ENCODE peak calls at places on chromosome 6, in seven cellular contexts. One of them, this sample, is unnamed.

GRCh38 chr6:227812-228338 is 64.4 kb upstream of the DUSP22 start:
- DNase-seq in GM23338: no peak
- DNase-seq in posterior cingulate gyrus: no peak
- DNase-seq in SJSA1: no peak
- DNase-seq in type B pancreatic cell: no peak
- DNase-seq in stimulated activated CD8-positive, alpha-beta memory T cell treated with anti-CD3 and anti-CD28 coated beads, Interleukin-15, amount 100 ng/mL, for 1 hour: no peak
- DNase-seq in GM04503: no peak
- DNase-seq in this sample: peak; percentile 25

GRCh38 chr6:144017167-144018094 is 9.4 kb upstream of the PLAGL1 start:
- DNase-seq in stimulated activated CD8-positive, alpha-beta memory T cell treated with anti-CD3 and anti-CD28 coated beads, Interleukin-15, amount 100 ng/mL, for 1 hour: no peak
- DNase-seq in GM04503: no peak
- DNase-seq in SJSA1: no peak
- DNase-seq in GM23338: no peak
- DNase-seq in posterior cingulate gyrus: no peak
- DNase-seq in type B pancreatic cell: no peak
- DNase-seq in this sample: no peak

GRCh38 chr6:135087803-135088202 is 33.2 kb upstream of the HBS1L start:
- DNase-seq in GM04503: no peak
- DNase-seq in type B pancreatic cell: no peak
- DNase-seq in GM23338: no peak
- DNase-seq in stimulated activated CD8-positive, alpha-beta memory T cell treated with anti-CD3 and anti-CD28 coated beads, Interleukin-15, amount 100 ng/mL, for 1 hour: no peak
- DNase-seq in posterior cingulate gyrus: no peak
- DNase-seq in SJSA1: no peak
- DNase-seq in this sample: no peak

GRCh38 chr6:155216312-155217028 is 47.3 kb upstream of the CLDN20 start:
- DNase-seq in type B pancreatic cell: no peak
- DNase-seq in GM23338: peak; percentile 41
- DNase-seq in GM04503: no peak
- DNase-seq in posterior cingulate gyrus: peak; percentile 91
- DNase-seq in SJSA1: no peak
- DNase-seq in stimulated activated CD8-positive, alpha-beta memory T cell treated with anti-CD3 and anti-CD28 coated beads, Interleukin-15, amount 100 ng/mL, for 1 hour: no peak
- DNase-seq in this sample: no peak

GRCh38 chr6:77683515-77683914 is 30.7 kb downstream of the MEI4 start:
- DNase-seq in stimulated activated CD8-positive, alpha-beta memory T cell treated with anti-CD3 and anti-CD28 coated beads, Interleukin-15, amount 100 ng/mL, for 1 hour: no peak
- DNase-seq in posterior cingulate gyrus: no peak
- DNase-seq in GM23338: no peak
- DNase-seq in SJSA1: no peak
- DNase-seq in GM04503: no peak
- DNase-seq in type B pancreatic cell: no peak
- DNase-seq in this sample: no peak

GRCh38 chr6:30964075-30964474 is 19.4 kb upstream of the MUC21 start:
- DNase-seq in SJSA1: no peak
- DNase-seq in posterior cingulate gyrus: no peak
- DNase-seq in type B pancreatic cell: no peak
- DNase-seq in GM23338: no peak
- DNase-seq in GM04503: no peak
- DNase-seq in stimulated activated CD8-positive, alpha-beta memory T cell treated with anti-CD3 and anti-CD28 coated beads, Interleukin-15, amount 100 ng/mL, for 1 hour: no peak
- DNase-seq in this sample: no peak

GRCh38 chr6:24568687-24569086 is 73.9 kb downstream of the ALDH5A1 start:
- DNase-seq in SJSA1: no peak
- DNase-seq in posterior cingulate gyrus: no peak
- DNase-seq in type B pancreatic cell: no peak
- DNase-seq in stimulated activated CD8-positive, alpha-beta memory T cell treated with anti-CD3 and anti-CD28 coated beads, Interleukin-15, amount 100 ng/mL, for 1 hour: no peak
- DNase-seq in GM04503: no peak
- DNase-seq in GM23338: no peak
- DNase-seq in this sample: no peak

GRCh38 chr6:63437058-63437457 is 117.3 kb upstream of the LGSN start:
- DNase-seq in stimulated activated CD8-positive, alpha-beta memory T cell treated with anti-CD3 and anti-CD28 coated beads, Interleukin-15, amount 100 ng/mL, for 1 hour: no peak
- DNase-seq in SJSA1: no peak
- DNase-seq in GM04503: no peak
- DNase-seq in GM23338: no peak
- DNase-seq in posterior cingulate gyrus: no peak
- DNase-seq in type B pancreatic cell: no peak
- DNase-seq in this sample: no peak

GRCh38 chr6:105257350-105257749 is 77.5 kb upstream of the POPDC3 start:
- DNase-seq in SJSA1: no peak
- DNase-seq in GM23338: no peak
- DNase-seq in GM04503: no peak
- DNase-seq in posterior cingulate gyrus: no peak
- DNase-seq in stimulated activated CD8-positive, alpha-beta memory T cell treated with anti-CD3 and anti-CD28 coated beads, Interleukin-15, amount 100 ng/mL, for 1 hour: no peak
- DNase-seq in type B pancreatic cell: no peak
- DNase-seq in this sample: no peak

GRCh38 chr6:33668914-33669313 is 42.6 kb downstream of the UQCC2 start:
- DNase-seq in type B pancreatic cell: no peak
- DNase-seq in posterior cingulate gyrus: no peak
- DNase-seq in GM23338: no peak
- DNase-seq in SJSA1: no peak
- DNase-seq in GM04503: no peak
- DNase-seq in stimulated activated CD8-positive, alpha-beta memory T cell treated with anti-CD3 and anti-CD28 coated beads, Interleukin-15, amount 100 ng/mL, for 1 hour: no peak
- DNase-seq in this sample: no peak